ENCODE peak calls at places on chromosomes 16 and 17, in seven cellular contexts. B, O, Z, M, A, E and I are unnamed samples. For H3K36me3, the result is how much of the 10 kb centered on the place peaks cover.

GRCh38 chr17:52389632-52390031 is 231.1 kb upstream of the CA10 start:
- DNase-seq in B (no peak), O (no peak), Z (no peak), M (no peak), A (no peak), E (no peak), I (no peak)

GRCh38 chr16:4263504-4264436 is 9.1 kb downstream of the TFAP4 start:
- DNase-seq in B (no peak), O (peak), Z (peak), M (peak), A (no peak), E (peak), I (no peak)

GRCh38 chr17:49932131-49932723 is 36.8 kb upstream of the DLX4 start:
- DNase-seq in B (no peak), O (no peak), Z (no peak), M (no peak), A (no peak), E (no peak), I (no peak)

GRCh38 chr16:47787695-47788094 is 326.6 kb downstream of the PHKB start:
- DNase-seq in B (no peak), O (no peak), Z (no peak), M (no peak), A (peak), E (no peak), I (no peak)

GRCh38 chr16:14172200-14172805 is 101.2 kb downstream of the MRTFB start:
- DNase-seq in B (peak), O (no peak), Z (no peak), M (no peak), A (peak), E (no peak), I (no peak)

GRCh38 chr17:14268264-14268663 is 31.6 kb upstream of the CDRT15 start:
- DNase-seq in B (no peak), O (no peak), Z (no peak), M (no peak), A (no peak), E (no peak), I (no peak)

GRCh38 chr17:48463531-48463930 is 33.5 kb upstream of the SKAP1 start:
- DNase-seq in B (no peak), O (no peak), Z (no peak), M (no peak), A (no peak), E (no peak), I (no peak)

GRCh38 chr17:63998050-63998720 is at the start of gene PRR29:
- DNase-seq in B (peak), O (peak), Z (peak), M (peak), A (no peak), E (no peak), I (peak)

GRCh38 chr16:74898667-74899066 is 86.3 kb downstream of the WDR59 start:
- DNase-seq in B (no peak), O (peak), Z (no peak), M (no peak), A (no peak), E (no peak), I (no peak)
- H3K36me3 ChIP-seq in B (under half), O (half or more), Z (under half), M (under half), A (under half), E (under half), I (under half)

DNA sequence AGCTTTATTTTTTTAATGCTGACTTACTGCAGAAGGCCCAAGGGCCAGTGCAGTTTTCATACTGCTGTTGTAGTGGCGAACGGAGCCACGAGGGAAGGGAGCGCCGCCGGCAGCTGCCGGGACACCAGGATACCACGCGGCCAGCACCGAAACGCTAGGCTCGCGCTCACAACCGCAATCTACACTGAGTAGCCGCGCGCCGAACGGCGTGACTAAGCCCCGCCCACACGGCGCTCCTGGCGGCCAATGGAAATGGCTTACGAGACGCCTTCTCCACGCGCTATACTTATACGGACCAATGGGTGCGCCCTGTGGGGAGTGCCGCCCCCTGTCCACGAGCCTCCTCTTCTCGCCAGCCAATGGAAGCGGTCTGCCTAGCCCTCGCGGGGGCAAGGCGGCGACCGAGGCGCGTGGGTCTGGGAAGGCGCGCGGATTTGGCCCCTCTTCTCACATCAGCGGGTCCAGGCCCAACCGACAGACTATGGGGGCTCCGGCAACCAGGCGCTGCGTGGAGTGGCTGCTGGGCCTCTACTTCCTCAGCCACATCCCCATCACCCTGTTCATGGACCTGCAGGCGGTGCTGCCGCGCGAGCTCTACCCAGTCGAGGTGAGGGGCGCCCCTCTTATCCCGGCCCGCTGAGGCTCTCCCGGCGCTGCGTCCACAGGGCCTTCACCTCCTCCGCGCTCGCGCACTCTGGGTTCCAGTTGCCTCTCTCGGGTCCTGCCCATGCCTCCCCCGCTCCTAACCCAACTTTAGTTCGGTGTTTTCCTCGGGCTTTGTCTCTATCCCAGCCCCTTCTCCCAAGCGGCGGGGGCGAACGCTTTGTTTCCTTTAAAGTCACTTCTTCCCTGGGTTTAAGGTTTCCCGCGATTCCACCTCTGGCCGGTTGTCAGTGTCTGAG is at the start of gene TMEM97:
- DNase-seq in B (peak), O (peak), Z (peak), M (peak), A (peak), E (peak), I (peak)
- TF ChIP-seq CTCF in B (peak), O (no peak), Z (no peak), M (no peak), A (no peak), E (no peak), I (peak)

DNA sequence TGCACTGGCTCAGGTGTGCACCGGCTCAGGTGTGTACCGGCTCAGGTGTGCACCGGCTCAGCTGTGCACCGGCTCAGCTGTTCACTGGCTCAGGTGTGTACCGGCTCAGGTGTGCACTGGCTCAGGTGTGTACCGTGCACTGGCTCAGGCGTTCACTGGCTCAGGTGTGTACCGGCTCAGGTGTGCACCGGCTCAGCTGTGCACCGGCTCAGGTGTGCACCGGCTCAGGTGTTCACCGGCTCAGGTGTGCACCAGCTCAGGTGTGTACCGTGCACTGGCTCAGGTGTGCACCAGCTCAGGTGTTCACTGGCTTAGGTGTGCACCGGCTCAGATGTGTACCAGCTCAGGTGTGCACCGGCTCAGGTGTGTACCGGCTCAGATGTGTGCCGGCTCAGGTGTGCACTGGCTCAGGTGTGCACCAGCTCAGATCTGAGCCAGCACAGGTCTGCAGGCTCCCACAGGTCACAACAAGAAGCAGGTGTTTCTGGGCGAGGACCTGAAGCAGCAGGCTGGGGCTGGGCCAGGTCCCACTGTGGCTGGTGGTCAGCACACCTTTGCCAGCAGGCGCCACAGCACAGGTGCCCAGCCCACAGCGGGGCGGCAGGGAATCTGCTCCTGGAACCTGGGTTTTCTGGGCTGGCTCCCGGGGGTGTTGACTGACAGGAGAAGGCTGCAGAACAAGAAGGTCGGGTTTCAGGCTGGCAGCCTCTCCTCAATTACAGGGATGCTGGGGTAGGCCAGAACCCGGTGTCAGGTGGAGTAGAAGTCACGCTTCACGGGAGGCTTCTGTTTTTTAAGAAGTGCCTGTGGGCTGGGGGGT is 17.2 kb downstream of the METRNL start:
- DNase-seq in B (no peak), O (no peak), Z (no peak), M (peak), A (no peak), E (no peak), I (peak)
- H3K36me3 ChIP-seq in B (under half), O (under half), Z (under half), M (under half), A (under half), E (under half), I (under half)

DNA sequence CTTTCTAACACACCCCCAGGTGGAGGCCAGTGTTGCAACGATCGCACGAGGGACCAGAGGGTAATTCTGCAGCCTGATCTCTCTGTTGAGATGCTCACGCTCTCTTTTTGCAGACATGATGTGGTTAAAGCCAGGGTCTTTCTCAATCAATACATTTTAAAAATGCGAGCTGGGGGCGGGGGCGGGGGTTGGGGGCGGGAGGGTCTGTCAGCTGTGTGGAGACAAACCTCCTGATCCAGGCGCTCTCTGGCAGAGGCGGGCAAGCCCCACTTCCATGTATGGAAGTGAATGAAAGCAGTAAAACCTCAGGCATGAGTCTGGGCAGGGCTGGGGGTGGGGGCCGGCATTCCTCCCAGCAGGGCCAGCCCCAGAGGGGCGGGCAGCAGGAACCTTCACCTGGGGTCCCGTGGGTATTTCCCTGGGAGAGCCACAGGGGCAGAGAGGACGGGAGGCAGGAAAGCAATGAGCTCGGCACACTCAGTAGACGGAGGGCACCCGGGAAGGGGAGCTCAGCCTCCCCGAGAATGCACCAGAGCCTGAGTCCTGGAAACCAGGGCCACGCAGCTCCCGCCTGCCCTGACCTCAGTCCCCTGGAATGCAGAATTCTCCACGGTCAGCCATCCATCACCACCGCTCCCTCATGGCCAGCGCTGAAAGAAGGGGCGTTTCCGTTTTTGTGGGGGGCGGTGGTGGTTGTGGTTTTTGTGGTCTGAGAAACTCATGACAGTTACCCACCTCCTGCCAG is 28.0 kb downstream of the NXN start:
- DNase-seq in B (peak), O (no peak), Z (peak), M (no peak), A (peak), E (no peak), I (peak)
- TF ChIP-seq CTCF in B (no peak), O (no peak), Z (no peak), M (no peak), A (no peak), E (no peak), I (no peak)

DNA sequence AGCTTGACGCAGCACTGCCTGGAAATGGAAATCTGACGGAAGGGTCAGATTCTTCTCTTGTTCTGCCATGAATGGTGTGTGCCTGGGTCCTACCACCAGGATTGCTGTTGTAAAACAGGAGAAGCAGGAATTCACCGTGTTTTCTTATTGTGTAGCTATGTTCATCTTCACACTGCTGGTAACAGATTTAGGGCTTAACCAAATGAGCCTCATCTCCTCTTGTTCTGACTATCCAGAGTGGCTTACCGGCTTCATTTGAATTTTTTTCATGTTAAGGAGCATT is 97.3 kb upstream of the CHMP6 start:
- DNase-seq in B (no peak), O (no peak), Z (no peak), M (no peak), A (no peak), E (no peak), I (no peak)
- H3K36me3 ChIP-seq in B (under half), O (under half), Z (under half), M (under half), A (under half), E (under half), I (under half)

GRCh38 chr16:88596477-88596876 is 26.3 kb downstream of the ZC3H18 start:
- DNase-seq in B (peak), O (no peak), Z (peak), M (no peak), A (no peak), E (no peak), I (no peak)
- TF ChIP-seq CTCF in B (no peak), O (no peak), Z (no peak), M (no peak), A (no peak), E (no peak), I (no peak)

GRCh38 chr16:19609359-19609758 is 53.9 kb downstream of the VPS35L start:
- DNase-seq in B (no peak), O (no peak), Z (no peak), M (no peak), A (peak), E (no peak), I (no peak)
- H3K36me3 ChIP-seq in B (under half), O (half or more), Z (under half), M (under half), A (under half), E (half or more), I (under half)

GRCh38 chr16:70157105-70157476 is 16.5 kb upstream of the CLEC18C start:
- DNase-seq in B (no peak), O (no peak), Z (no peak), M (peak), A (no peak), E (no peak), I (peak)

GRCh38 chr16:70159355-70160348 is 13.9 kb upstream of the CLEC18C start:
- DNase-seq in B (no peak), O (peak), Z (no peak), M (no peak), A (peak), E (no peak), I (peak)

GRCh38 chr16:70160388-70160787 is 13.2 kb upstream of the CLEC18C start:
- DNase-seq in B (no peak), O (peak), Z (no peak), M (no peak), A (no peak), E (no peak), I (peak)

GRCh38 chr16:70157477-70158260 is 15.9 kb upstream of the CLEC18C start:
- DNase-seq in B (no peak), O (no peak), Z (no peak), M (no peak), A (no peak), E (no peak), I (peak)

GRCh38 chr16:70158261-70158939 is 15.2 kb upstream of the CLEC18C start:
- DNase-seq in B (no peak), O (peak), Z (no peak), M (no peak), A (no peak), E (no peak), I (peak)
- TF ChIP-seq CTCF in B (peak), O (no peak), Z (no peak), M (no peak), A (no peak), E (no peak), I (no peak)

DNA sequence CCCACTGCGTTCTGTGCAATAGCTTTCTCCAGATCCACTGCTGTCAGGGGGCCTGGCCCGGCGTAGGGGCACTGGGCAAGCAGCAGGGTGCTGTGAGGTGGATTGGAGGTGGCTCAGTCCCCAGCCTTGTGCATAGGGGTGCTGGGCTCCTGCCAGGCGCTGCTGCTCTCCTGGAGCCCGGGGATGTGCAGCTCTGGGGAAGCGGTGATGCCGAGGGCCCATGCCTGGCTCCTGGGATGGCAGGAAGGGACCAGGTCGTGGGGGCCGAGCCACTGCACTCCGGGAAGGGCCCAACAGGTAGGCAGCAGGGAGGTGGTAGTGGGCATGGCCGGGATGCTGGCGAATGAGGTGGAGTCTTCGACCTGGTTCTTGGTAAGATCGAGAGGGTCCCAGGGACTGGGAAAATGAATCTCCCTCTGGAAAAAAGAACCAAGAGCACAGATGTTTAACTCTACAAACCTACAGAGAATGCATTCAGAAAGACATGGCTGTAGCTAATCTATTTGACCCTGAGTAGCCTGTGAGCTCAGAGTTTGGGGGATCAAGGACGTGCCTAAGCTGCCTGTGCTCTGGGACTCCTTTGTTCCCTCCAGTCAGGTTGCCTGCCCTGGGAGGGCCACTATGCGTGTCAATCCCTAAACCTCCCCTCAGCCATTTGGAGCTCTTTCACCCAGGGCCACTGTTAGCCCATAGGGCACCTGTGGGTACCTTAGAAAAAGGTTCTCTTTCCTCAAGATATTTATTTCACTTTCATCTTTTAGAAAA is 6.6 kb upstream of the SUPT4H1 start:
- DNase-seq in B (no peak), O (no peak), Z (no peak), M (no peak), A (no peak), E (no peak), I (no peak)
- H3K36me3 ChIP-seq in B (under half), O (under half), Z (under half), M (under half), A (under half), E (under half), I (under half)